ENCODE peak calls at places on chromosome 20, in ten cellular contexts. M is HFF-Myc, H is fibroblast of villous mesenchyme, A is IMR-90, J is body of pancreas, G is left ventricle myocardium inferior, X is AG04450, I is transverse colon, S is fibroblast of lung, P is cardiac fibroblast. L is an unnamed sample.

GRCh38 chr20:32534661-32535240 is 50.4 kb downstream of the NOL4L start:
- DNase-seq in M (no peak), H (no peak), A (no peak), J (no peak), G (no peak), X (no peak), I (no peak), S (no peak), P (no peak), L (no peak)

GRCh38 chr20:35490736-35491181 is 35.4 kb downstream of the CEP250 start:
- DNase-seq in M (no peak), H (no peak), A (no peak), J (peak), G (no peak), X (no peak), I (peak), S (no peak), P (no peak), L (no peak)

GRCh38 chr20:5220334-5221077 is 93.7 kb downstream of the CDS2 start:
- DNase-seq in M (no peak), H (no peak), A (no peak), J (no peak), G (no peak), X (no peak), I (no peak), S (no peak), P (no peak), L (no peak)

GRCh38 chr20:8388146-8388545 is 256.1 kb downstream of the PLCB1 start:
- DNase-seq in M (no peak), H (peak), A (peak), J (no peak), G (no peak), X (no peak), I (no peak), S (peak), P (peak), L (peak)

GRCh38 chr20:9574182-9574581 is 59.8 kb downstream of the LAMP5 start:
- DNase-seq in M (no peak), H (no peak), A (no peak), J (no peak), G (no peak), X (no peak), I (no peak), S (no peak), P (no peak), L (no peak)

GRCh38 chr20:54680872-54681297 is 205.5 kb downstream of the DOK5 start:
- DNase-seq in M (peak), H (peak), A (peak), J (peak), G (no peak), X (no peak), I (peak), S (peak), P (peak), L (peak)

GRCh38 chr20:10705801-10706459 is 32.1 kb upstream of the JAG1 start:
- DNase-seq in M (no peak), H (no peak), A (no peak), J (no peak), G (no peak), X (no peak), I (peak), S (peak), P (no peak), L (no peak)

GRCh38 chr20:44114755-44115044 is 72.3 kb downstream of the JPH2 start:
- DNase-seq in M (no peak), H (no peak), A (no peak), J (no peak), G (no peak), X (no peak), I (no peak), S (no peak), P (no peak), L (no peak)

GRCh38 chr20:52219441-52219840 is 27.9 kb upstream of the ZFP64 start:
- DNase-seq in M (no peak), H (peak), A (peak), J (no peak), G (no peak), X (no peak), I (no peak), S (no peak), P (no peak), L (peak)

GRCh38 chr20:33569290-33570094 is 79.6 kb downstream of the CBFA2T2 start:
- DNase-seq in M (no peak), H (no peak), A (no peak), J (no peak), G (no peak), X (no peak), I (no peak), S (no peak), P (no peak), L (no peak)

GRCh38 chr20:10216146-10216741 is 2.4 kb upstream of the SNAP25 start:
- DNase-seq in M (no peak), H (peak), A (peak), J (no peak), G (no peak), X (no peak), I (no peak), S (peak), P (peak), L (peak)

GRCh38 chr20:33299111-33299603 is 16.1 kb downstream of the BPIFB1 start:
- DNase-seq in M (no peak), H (peak), A (peak), J (peak), G (peak), X (peak), I (peak), S (peak), P (peak), L (peak)

GRCh38 chr20:1322511-1323245 is 6.3 kb downstream of the SDCBP2 start:
- DNase-seq in M (peak), H (peak), A (peak), J (no peak), G (no peak), X (peak), I (peak), S (peak), P (peak), L (peak)

GRCh38 chr20:6705106-6705766 is 62.2 kb upstream of the BMP2 start:
- DNase-seq in M (no peak), H (peak), A (no peak), J (no peak), G (no peak), X (no peak), I (no peak), S (peak), P (no peak), L (peak)

GRCh38 chr20:51402201-51402600 is 140.3 kb downstream of the NFATC2 start:
- DNase-seq in M (no peak), H (peak), A (peak), J (no peak), G (no peak), X (peak), I (peak), S (peak), P (peak), L (peak)

GRCh38 chr20:53328956-53329355 is 264.7 kb downstream of the ZNF217 start:
- DNase-seq in M (no peak), H (peak), A (no peak), J (no peak), G (no peak), X (no peak), I (no peak), S (no peak), P (no peak), L (no peak)

GRCh38 chr20:51910202-51911050 is 108.1 kb upstream of the SALL4 start:
- DNase-seq in M (no peak), H (peak), A (peak), J (no peak), G (no peak), X (no peak), I (no peak), S (peak), P (peak), L (peak)

GRCh38 chr20:24027229-24027628 is 38.6 kb upstream of the GGTLC1 start:
- DNase-seq in M (no peak), H (no peak), A (no peak), J (peak), G (peak), X (no peak), I (peak), S (no peak), P (peak), L (peak)

GRCh38 chr20:24102290-24102689 is 113.7 kb upstream of the GGTLC1 start:
- DNase-seq in M (no peak), H (no peak), A (no peak), J (no peak), G (no peak), X (no peak), I (no peak), S (no peak), P (no peak), L (peak)

GRCh38 chr20:41017448-41018042 is 11.1 kb upstream of the TOP1 start:
- DNase-seq in M (no peak), H (no peak), A (no peak), J (no peak), G (no peak), X (no peak), I (no peak), S (no peak), P (no peak), L (no peak)
- TF ChIP-seq CTCF in M (no peak), H (no peak), A (no peak), J (no peak), G (no peak), X (no peak), I (no peak), S (no peak), P (no peak), L (peak)

DNA sequence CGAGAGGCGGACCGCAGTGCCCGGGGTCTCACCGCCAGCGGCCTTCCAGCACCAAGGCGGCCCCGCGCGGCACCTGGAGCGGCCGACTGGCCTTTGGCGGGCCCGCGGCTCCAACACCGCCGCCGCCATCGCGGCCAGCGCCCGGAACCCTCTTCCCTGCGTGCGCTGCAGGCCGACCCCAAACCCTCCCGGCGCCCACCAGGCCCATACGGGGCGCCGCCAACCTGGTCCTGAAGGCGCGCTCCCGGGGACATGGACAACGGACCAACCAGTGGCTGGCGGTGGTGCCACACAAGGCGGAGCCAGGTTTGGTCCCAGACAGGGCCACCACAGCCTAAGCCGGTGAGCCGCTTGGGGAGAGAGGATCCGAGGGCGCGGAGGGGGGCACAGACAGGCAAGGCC is 1514.8 kb upstream of the DEFB115 start:
- DNase-seq in M (no peak), H (no peak), A (no peak), J (no peak), G (no peak), X (no peak), I (no peak), S (no peak), P (no peak), L (no peak)
- H3K4me3 ChIP-seq in M (no peak), H (no peak), A (no peak), J (no peak), G (no peak), X (no peak), I (no peak), S (no peak), P (no peak), L (no peak)

GRCh38 chr20:38447931-38448675 is 13.0 kb upstream of the SNHG17 start:
- DNase-seq in M (no peak), H (no peak), A (no peak), J (no peak), G (no peak), X (no peak), I (no peak), S (no peak), P (no peak), L (no peak)
- TF ChIP-seq CTCF in M (no peak), H (no peak), A (no peak), J (no peak), G (no peak), X (no peak), I (no peak), S (no peak), P (no peak), L (no peak)

DNA sequence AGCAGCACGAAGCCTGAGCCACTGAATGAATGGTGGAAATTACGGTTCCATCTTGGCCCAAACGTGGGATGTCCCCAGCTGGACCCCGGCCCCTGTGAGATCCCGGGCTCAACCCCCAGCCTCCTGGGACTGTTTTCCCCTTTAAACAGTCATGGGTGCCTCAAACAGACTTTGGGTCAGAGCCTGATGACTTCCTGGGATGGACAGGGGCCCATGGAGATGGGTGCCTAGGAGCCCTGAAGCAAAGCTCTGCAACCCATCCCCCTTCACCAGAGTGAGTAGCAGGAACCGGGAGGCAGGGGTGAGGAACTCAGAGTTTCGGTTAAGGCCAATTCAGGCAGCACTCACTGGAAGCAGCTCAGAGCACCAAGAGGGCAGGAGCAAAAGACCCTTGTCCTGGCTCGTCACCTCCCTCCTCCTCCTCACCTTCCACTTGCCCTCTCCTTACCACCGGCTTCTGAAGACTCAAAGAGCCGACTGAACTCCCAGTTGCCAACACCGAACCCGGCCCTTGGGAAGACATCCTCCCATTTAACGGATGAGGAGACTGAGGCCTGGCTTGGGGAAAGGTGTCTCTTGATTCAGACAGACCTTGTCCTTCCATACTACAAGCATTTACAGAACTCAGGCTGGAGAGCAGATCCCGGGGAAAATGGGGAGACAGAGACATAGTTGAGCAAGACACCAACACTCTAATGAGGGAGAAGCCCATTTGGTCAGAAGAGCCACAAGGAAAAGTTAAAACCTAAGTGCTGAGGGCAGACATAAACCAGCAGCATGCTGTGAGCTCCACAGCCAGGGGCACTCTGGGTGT is 14.9 kb upstream of the TLDC2 start:
- DNase-seq in M (no peak), H (no peak), A (no peak), J (no peak), G (no peak), X (no peak), I (no peak), S (no peak), P (no peak), L (no peak)
- H3K4me3 ChIP-seq in M (peak), H (peak), A (peak), J (no peak), G (peak), X (peak), I (peak), S (peak), P (peak), L (peak)

DNA sequence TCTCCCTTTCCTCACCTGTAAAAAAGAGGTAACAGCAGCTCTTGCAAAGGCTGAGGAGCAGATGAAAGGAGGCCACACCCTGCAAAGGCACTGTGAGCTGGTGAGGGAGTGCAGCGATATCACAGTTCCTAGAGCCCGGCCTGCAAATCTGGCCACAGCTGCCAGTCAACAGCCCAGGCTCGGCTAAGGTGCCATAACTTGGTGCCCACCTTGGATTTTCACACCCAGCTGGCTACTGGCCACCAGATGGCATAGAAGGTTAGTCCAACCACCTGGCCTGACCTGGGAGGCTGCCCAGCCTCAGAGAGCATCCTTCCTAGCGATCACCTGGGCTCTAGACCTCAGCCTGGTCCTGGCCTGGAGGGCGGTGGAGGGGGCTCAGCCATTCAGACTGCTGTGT is 46.8 kb downstream of the KCNB1 start:
- DNase-seq in M (no peak), H (no peak), A (no peak), J (peak), G (no peak), X (no peak), I (no peak), S (no peak), P (no peak), L (no peak)
- TF ChIP-seq CTCF in M (no peak), H (no peak), A (no peak), J (no peak), G (no peak), X (no peak), I (no peak), S (no peak), P (no peak), L (no peak)

DNA sequence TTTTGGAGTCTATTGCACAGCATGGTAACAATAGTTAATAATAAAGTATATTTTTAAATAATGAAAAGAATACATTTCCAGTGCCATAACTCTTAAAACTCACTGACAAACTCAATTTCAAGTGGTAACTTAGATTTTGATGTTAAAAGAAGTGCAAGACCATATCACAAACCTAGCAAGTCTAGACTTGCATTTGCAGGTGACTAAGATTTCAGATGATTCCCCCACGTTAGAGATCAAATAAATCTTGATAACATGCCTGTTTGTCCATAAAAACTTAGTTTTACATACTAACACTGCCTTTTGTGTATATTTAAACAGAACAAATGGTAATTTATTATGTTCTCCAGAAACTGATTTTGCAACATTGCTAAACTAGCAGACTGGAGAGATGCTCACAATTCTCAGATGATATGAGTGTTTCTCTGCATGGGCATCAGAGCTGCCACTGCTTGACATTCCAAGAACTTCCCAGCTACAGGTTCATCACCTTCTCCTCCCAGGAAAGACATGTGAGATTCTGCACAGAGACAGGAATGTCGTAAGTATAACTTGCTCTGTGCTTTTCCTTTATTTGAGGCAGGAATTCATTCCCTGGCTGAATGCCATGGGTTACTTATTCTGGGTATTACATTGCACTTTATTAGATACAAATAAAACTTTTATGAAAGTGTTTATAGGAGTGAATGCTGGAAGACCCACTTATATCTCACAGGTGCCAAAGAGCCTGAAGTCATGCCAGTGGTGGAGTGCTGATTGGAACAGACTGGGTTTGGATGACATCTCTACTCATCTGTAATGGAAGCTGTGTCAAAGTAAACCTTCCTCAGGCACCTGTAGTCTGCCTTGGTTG is 160.2 kb upstream of the FOXA2 start:
- DNase-seq in M (no peak), H (peak), A (no peak), J (no peak), G (no peak), X (no peak), I (no peak), S (no peak), P (peak), L (peak)
- H3K4me3 ChIP-seq in M (no peak), H (no peak), A (no peak), J (no peak), G (no peak), X (no peak), I (no peak), S (no peak), P (no peak), L (no peak)

DNA sequence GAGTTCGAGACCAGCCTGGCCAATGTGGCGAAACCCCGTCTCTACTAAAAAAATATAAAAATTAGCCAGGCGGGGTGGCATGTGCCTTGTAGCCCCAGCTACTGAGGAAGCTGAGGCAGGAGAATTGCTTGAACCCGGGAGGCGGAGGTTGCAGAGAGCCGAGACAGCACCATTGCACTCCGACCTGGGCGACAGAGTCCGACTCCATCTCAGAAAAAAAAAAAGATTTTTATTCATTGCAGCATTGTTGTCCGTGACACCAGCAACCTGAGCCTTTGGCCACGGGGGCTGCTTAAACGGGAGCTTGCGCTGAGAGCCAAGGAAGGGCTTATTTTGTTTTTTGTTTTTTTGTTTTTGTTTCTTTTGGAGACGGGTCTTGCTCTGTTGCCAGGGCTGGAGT is 7.3 kb downstream of the ARFGAP1 start:
- DNase-seq in M (no peak), H (no peak), A (no peak), J (no peak), G (no peak), X (no peak), I (no peak), S (no peak), P (no peak), L (no peak)
- TF ChIP-seq CTCF in M (no peak), H (no peak), A (no peak), J (no peak), G (no peak), X (no peak), I (no peak), S (no peak), P (no peak), L (no peak)

GRCh38 chr20:2507464-2507863 is 1.3 kb downstream of the ZNF343 start:
- DNase-seq in M (no peak), H (peak), A (peak), J (no peak), G (no peak), X (no peak), I (no peak), S (no peak), P (peak), L (peak)
- H3K4me3 ChIP-seq in M (peak), H (peak), A (peak), J (no peak), G (peak), X (peak), I (no peak), S (peak), P (no peak), L (peak)

DNA sequence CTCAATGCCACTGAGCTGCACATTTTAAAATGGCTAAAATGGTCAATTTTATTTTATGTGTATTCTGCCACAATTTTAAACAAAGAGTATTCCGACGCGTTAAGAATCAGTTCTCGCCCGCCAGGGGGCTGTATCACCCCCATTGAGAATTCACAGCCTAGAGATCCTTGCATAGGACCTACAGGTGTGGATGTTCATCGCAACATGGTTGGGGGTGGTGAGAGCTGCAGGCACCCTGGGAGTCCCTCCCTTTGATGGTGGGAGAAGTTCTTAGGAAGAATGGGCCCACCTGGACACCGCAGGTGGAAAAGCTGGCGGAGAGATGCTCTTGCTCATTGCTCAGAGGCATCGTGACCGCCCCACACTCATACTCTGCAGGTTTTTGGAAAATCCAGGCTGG is 63.5 kb downstream of the SLC2A10 start:
- DNase-seq in M (no peak), H (no peak), A (no peak), J (no peak), G (no peak), X (no peak), I (no peak), S (no peak), P (no peak), L (no peak)
- TF ChIP-seq CTCF in M (peak), H (peak), A (no peak), J (no peak), G (no peak), X (peak), I (no peak), S (no peak), P (peak), L (peak)